ENCODE peak calls at places on chromosome 2, in seven cellular contexts. One of them, this sample, is unnamed.

GRCh38 chr2:66700181-66700686 is 265.3 kb downstream of the MEIS1 start:
- DNase-seq in effector memory CD8-positive, alpha-beta T cell: no peak
- DNase-seq in cardiac fibroblast: no peak
- DNase-seq in NCI-H1417: peak
- DNase-seq in glutamatergic neuron: no peak
- DNase-seq in HS-27A: no peak
- DNase-seq in RPMI8226: no peak
- DNase-seq in this sample: no peak

GRCh38 chr2:130819915-130820861 is 16.5 kb upstream of the ARHGEF4 start:
- DNase-seq in HS-27A: no peak
- DNase-seq in effector memory CD8-positive, alpha-beta T cell: no peak
- DNase-seq in NCI-H1417: no peak
- DNase-seq in glutamatergic neuron: peak
- DNase-seq in RPMI8226: no peak
- DNase-seq in cardiac fibroblast: no peak
- DNase-seq in this sample: no peak

GRCh38 chr2:219204425-219205164 is 2.0 kb upstream of the ZFAND2B start:
- DNase-seq in cardiac fibroblast: no peak
- DNase-seq in NCI-H1417: no peak
- DNase-seq in glutamatergic neuron: no peak
- DNase-seq in HS-27A: no peak
- DNase-seq in effector memory CD8-positive, alpha-beta T cell: no peak
- DNase-seq in RPMI8226: no peak
- DNase-seq in this sample: no peak

GRCh38 chr2:71700880-71701397 is 247.6 kb downstream of the DYSF start:
- DNase-seq in glutamatergic neuron: no peak
- DNase-seq in effector memory CD8-positive, alpha-beta T cell: no peak
- DNase-seq in cardiac fibroblast: no peak
- DNase-seq in HS-27A: no peak
- DNase-seq in NCI-H1417: no peak
- DNase-seq in RPMI8226: no peak
- DNase-seq in this sample: no peak

GRCh38 chr2:45860136-45861106 is 208.9 kb downstream of the PRKCE start:
- DNase-seq in glutamatergic neuron: no peak
- DNase-seq in HS-27A: no peak
- DNase-seq in cardiac fibroblast: peak
- DNase-seq in RPMI8226: peak
- DNase-seq in NCI-H1417: peak
- DNase-seq in effector memory CD8-positive, alpha-beta T cell: no peak
- DNase-seq in this sample: peak

GRCh38 chr2:33134086-33134763 is 187.5 kb downstream of the LTBP1 start:
- DNase-seq in glutamatergic neuron: no peak
- DNase-seq in RPMI8226: no peak
- DNase-seq in NCI-H1417: no peak
- DNase-seq in effector memory CD8-positive, alpha-beta T cell: no peak
- DNase-seq in cardiac fibroblast: peak
- DNase-seq in HS-27A: peak
- DNase-seq in this sample: peak

GRCh38 chr2:64727843-64728463 is 74.2 kb upstream of the SERTAD2 start:
- DNase-seq in cardiac fibroblast: no peak
- DNase-seq in glutamatergic neuron: no peak
- DNase-seq in NCI-H1417: no peak
- DNase-seq in RPMI8226: peak
- DNase-seq in HS-27A: no peak
- DNase-seq in effector memory CD8-positive, alpha-beta T cell: no peak
- DNase-seq in this sample: no peak

GRCh38 chr2:166518634-166519390 is 24.8 kb upstream of the SCN7A start:
- DNase-seq in RPMI8226: no peak
- DNase-seq in effector memory CD8-positive, alpha-beta T cell: no peak
- DNase-seq in HS-27A: no peak
- DNase-seq in cardiac fibroblast: peak
- DNase-seq in NCI-H1417: no peak
- DNase-seq in glutamatergic neuron: no peak
- DNase-seq in this sample: peak

GRCh38 chr2:10258326-10258725 is 44.4 kb upstream of the HPCAL1 start:
- DNase-seq in RPMI8226: no peak
- DNase-seq in effector memory CD8-positive, alpha-beta T cell: no peak
- DNase-seq in glutamatergic neuron: peak
- DNase-seq in HS-27A: no peak
- DNase-seq in NCI-H1417: no peak
- DNase-seq in cardiac fibroblast: no peak
- DNase-seq in this sample: no peak

GRCh38 chr2:197195591-197195990 is 115.0 kb downstream of the ANKRD44 start:
- DNase-seq in effector memory CD8-positive, alpha-beta T cell: no peak
- DNase-seq in cardiac fibroblast: no peak
- DNase-seq in HS-27A: no peak
- DNase-seq in NCI-H1417: no peak
- DNase-seq in glutamatergic neuron: no peak
- DNase-seq in RPMI8226: no peak
- DNase-seq in this sample: no peak

GRCh38 chr2:233566141-233566956 is at the start of gene USP40:
- DNase-seq in NCI-H1417: peak
- DNase-seq in RPMI8226: peak
- DNase-seq in effector memory CD8-positive, alpha-beta T cell: peak
- DNase-seq in glutamatergic neuron: peak
- DNase-seq in cardiac fibroblast: peak
- DNase-seq in HS-27A: no peak
- DNase-seq in this sample: peak

GRCh38 chr2:170156592-170156991 is 21.4 kb upstream of the MYO3B start:
- DNase-seq in HS-27A: no peak
- DNase-seq in NCI-H1417: no peak
- DNase-seq in effector memory CD8-positive, alpha-beta T cell: no peak
- DNase-seq in RPMI8226: no peak
- DNase-seq in glutamatergic neuron: no peak
- DNase-seq in cardiac fibroblast: no peak
- DNase-seq in this sample: no peak